ENCODE peak calls at places on chromosomes 4 and X, in ten cellular contexts. P is WTC11; S is activated CD4-positive, alpha-beta memory T cell treated with anti-CD3 and anti-CD28 coated beads, Interleukin-2, amount 10 ng/mL, durations not matched to agents 7 days and 5 days; L is cerebellar cortex; R is GM12891; M is H7; W is pancreas; H is Kasumi-1; J is mammary epithelial cell; O is NCI-H510A treated with DMSO at 0.1 percent for 48 hours. K is an unnamed sample.

GRCh38 chr4:74033721-74034120 is 4.8 kb downstream of the CXCL3 start:
- DNase-seq in P (no peak), S (no peak), L (no peak), R (no peak), M (no peak), W (no peak), H (no peak), J (peak), O (no peak), K (peak)

GRCh38 chrX:44343412-44343942 is at the start of gene EFHC2:
- DNase-seq in P (peak), S (peak), L (no peak), R (no peak), M (peak), W (peak), H (no peak), J (no peak), O (no peak), K (peak)

GRCh38 chr4:143531368-143531767 is 17.9 kb downstream of the SMARCA5 start:
- DNase-seq in P (no peak), S (no peak), L (peak), R (no peak), M (no peak), W (no peak), H (peak), J (no peak), O (no peak), K (peak)

GRCh38 chr4:18166925-18167324 is 145.4 kb upstream of the LCORL start:
- DNase-seq in P (no peak), S (no peak), L (no peak), R (no peak), M (no peak), W (no peak), H (no peak), J (no peak), O (no peak), K (no peak)

GRCh38 chr4:140739971-140740370 is 16.2 kb downstream of the TBC1D9 start:
- DNase-seq in P (no peak), S (no peak), L (no peak), R (no peak), M (no peak), W (no peak), H (no peak), J (no peak), O (no peak), K (no peak)

GRCh38 chr4:168505996-168506395 is 9.1 kb downstream of the PALLD start:
- DNase-seq in P (no peak), S (no peak), L (no peak), R (no peak), M (no peak), W (no peak), H (peak), J (no peak), O (no peak), K (no peak)

GRCh38 chrX:56113785-56114436 is 118.2 kb upstream of the KLF8 start:
- DNase-seq in P (peak), S (no peak), L (no peak), R (no peak), M (no peak), W (no peak), H (no peak), J (no peak), O (no peak), K (no peak)

GRCh38 chr4:183443609-183444148 is 757 bp upstream of the CDKN2AIP start:
- DNase-seq in P (peak), S (no peak), L (peak), R (no peak), M (no peak), W (no peak), H (peak), J (no peak), O (peak), K (no peak)

GRCh38 chrX:25853002-25853479 is 285.1 kb upstream of the MAGEB18 start:
- DNase-seq in P (no peak), S (no peak), L (no peak), R (no peak), M (no peak), W (no peak), H (no peak), J (no peak), O (no peak), K (no peak)

GRCh38 chr4:112426416-112426815 is 89.6 kb downstream of the NEUROG2 start:
- DNase-seq in P (no peak), S (no peak), L (no peak), R (no peak), M (no peak), W (no peak), H (no peak), J (no peak), O (no peak), K (no peak)

GRCh38 chrX:71919436-71919835 is 8.8 kb downstream of the NHSL2 start:
- DNase-seq in P (no peak), S (no peak), L (peak), R (no peak), M (no peak), W (no peak), H (no peak), J (no peak), O (no peak), K (peak)

GRCh38 chr4:111648056-111648455 is 497.2 kb upstream of the FAM241A start:
- DNase-seq in P (no peak), S (no peak), L (no peak), R (no peak), M (no peak), W (no peak), H (no peak), J (no peak), O (no peak), K (no peak)

GRCh38 chr4:57320880-57321279 is 210.7 kb upstream of the IGFBP7 start:
- DNase-seq in P (no peak), S (no peak), L (no peak), R (no peak), M (no peak), W (no peak), H (no peak), J (no peak), O (no peak), K (peak)

GRCh38 chr4:151302432-151302831 is 23.0 kb downstream of the SH3D19 start:
- DNase-seq in P (no peak), S (no peak), L (no peak), R (no peak), M (no peak), W (no peak), H (no peak), J (no peak), O (no peak), K (no peak)

GRCh38 chrX:12383196-12383595 is 244.9 kb downstream of the FRMPD4 start:
- DNase-seq in P (peak), S (no peak), L (no peak), R (no peak), M (peak), W (no peak), H (no peak), J (no peak), O (no peak), K (no peak)

GRCh38 chr4:98474408-98474844 is 184.0 kb downstream of the TSPAN5 start:
- DNase-seq in P (no peak), S (no peak), L (no peak), R (no peak), M (no peak), W (no peak), H (no peak), J (peak), O (no peak), K (peak)

GRCh38 chr4:119529788-119530187 is 98.8 kb downstream of the PDE5A start:
- DNase-seq in P (no peak), S (no peak), L (no peak), R (no peak), M (no peak), W (no peak), H (no peak), J (no peak), O (no peak), K (no peak)

GRCh38 chrX:39903343-39903742 is 194.4 kb downstream of the BCOR start:
- DNase-seq in P (no peak), S (no peak), L (no peak), R (no peak), M (no peak), W (no peak), H (no peak), J (peak), O (no peak), K (peak)

GRCh38 chrX:16711219-16712115 is 1.0 kb downstream of the CTPS2 start:
- DNase-seq in P (peak), S (no peak), L (peak), R (peak), M (peak), W (no peak), H (no peak), J (no peak), O (peak), K (peak)

GRCh38 chr4:106247600-106247999 is 68.4 kb downstream of the TBCK start:
- DNase-seq in P (no peak), S (no peak), L (no peak), R (no peak), M (no peak), W (no peak), H (no peak), J (no peak), O (no peak), K (no peak)

GRCh38 chr4:75909331-75909844 is 7.1 kb upstream of the PPEF2 start:
- DNase-seq in P (no peak), S (no peak), L (no peak), R (no peak), M (no peak), W (no peak), H (no peak), J (no peak), O (no peak), K (no peak)

GRCh38 chr4:25531272-25531671 is 124.4 kb upstream of the SLC34A2 start:
- DNase-seq in P (no peak), S (no peak), L (no peak), R (no peak), M (peak), W (no peak), H (peak), J (no peak), O (no peak), K (no peak)

GRCh38 chrX:19625612-19626011 is 110.3 kb upstream of the MAP3K15 start:
- DNase-seq in P (no peak), S (peak), L (no peak), R (no peak), M (no peak), W (no peak), H (no peak), J (peak), O (no peak), K (no peak)

GRCh38 chrX:129637217-129638109 is 17.3 kb downstream of the APLN start:
- DNase-seq in P (peak), S (peak), L (peak), R (no peak), M (peak), W (peak), H (peak), J (peak), O (peak), K (peak)

GRCh38 chr4:81032174-81032551 is 1.7 kb downstream of the BMP3 start:
- DNase-seq in P (no peak), S (no peak), L (no peak), R (no peak), M (peak), W (no peak), H (no peak), J (no peak), O (no peak), K (no peak)

GRCh38 chrX:10048076-10048475 is 80.9 kb downstream of the CLDN34 start:
- DNase-seq in P (no peak), S (no peak), L (no peak), R (no peak), M (peak), W (no peak), H (no peak), J (no peak), O (no peak), K (no peak)

GRCh38 chr4:186061919-186062318 is 7.0 kb upstream of the TLR3 start:
- DNase-seq in P (no peak), S (no peak), L (no peak), R (no peak), M (no peak), W (no peak), H (no peak), J (no peak), O (no peak), K (no peak)

GRCh38 chr4:150593996-150594395 is 12.0 kb downstream of the MAB21L2 start:
- DNase-seq in P (no peak), S (no peak), L (no peak), R (no peak), M (no peak), W (no peak), H (peak), J (no peak), O (no peak), K (peak)

GRCh38 chrX:149462849-149463248 is 42.3 kb downstream of the IDS start:
- DNase-seq in P (no peak), S (no peak), L (no peak), R (no peak), M (no peak), W (no peak), H (no peak), J (no peak), O (no peak), K (peak)

GRCh38 chr4:56752985-56753384 is 68.5 kb downstream of the SPINK2 start:
- DNase-seq in P (no peak), S (no peak), L (no peak), R (no peak), M (no peak), W (no peak), H (no peak), J (no peak), O (peak), K (no peak)

GRCh38 chrX:103360916-103361315 is 4.6 kb downstream of the TCEAL9 start:
- DNase-seq in P (no peak), S (no peak), L (peak), R (no peak), M (no peak), W (no peak), H (no peak), J (no peak), O (no peak), K (no peak)

GRCh38 chr4:38563703-38564490 is 100.1 kb upstream of the KLF3 start:
- DNase-seq in P (no peak), S (no peak), L (peak), R (no peak), M (no peak), W (no peak), H (no peak), J (no peak), O (peak), K (peak)

GRCh38 chr4:112327950-112328349 is 30.8 kb downstream of the ALPK1 start:
- DNase-seq in P (no peak), S (no peak), L (peak), R (no peak), M (peak), W (no peak), H (peak), J (peak), O (peak), K (peak)

GRCh38 chr4:173424899-173425805 is 26.2 kb upstream of the SCRG1 start:
- DNase-seq in P (no peak), S (no peak), L (no peak), R (no peak), M (no peak), W (no peak), H (no peak), J (no peak), O (no peak), K (peak)

GRCh38 chr4:157221895-157222763 is 1.6 kb downstream of the GRIA2 start:
- DNase-seq in P (peak), S (no peak), L (peak), R (no peak), M (peak), W (peak), H (no peak), J (no peak), O (peak), K (peak)

GRCh38 chrX:65587616-65588526 is 53.3 kb upstream of the LAS1L start:
- DNase-seq in P (no peak), S (no peak), L (no peak), R (no peak), M (peak), W (peak), H (peak), J (peak), O (no peak), K (peak)

GRCh38 chr4:142683997-142684396 is 162.1 kb downstream of the INPP4B start:
- DNase-seq in P (no peak), S (no peak), L (no peak), R (no peak), M (no peak), W (no peak), H (no peak), J (no peak), O (no peak), K (peak)

K was measured in adipocyte.